ENCODE peak calls at places on chromosomes 3 and 15, in four cellular contexts. Z is SW480; L is activated effector memory CD4-positive, alpha-beta T cell treated with Interleukin-2 at 50 U/mL for 16 hours; W is fibroblast of the aortic adventitia. D is an unnamed sample.

GRCh38 chr3:126259411-126260391 is 79.3 kb upstream of the ALDH1L1 start:
- DNase-seq in Z (peak; percentile 17), W (peak; percentile 40), L (no peak), D (peak; percentile 52)

GRCh38 chr3:72323794-72324193 is 524.5 kb downstream of the SHQ1 start:
- DNase-seq in W (no peak), L (no peak), Z (no peak), D (no peak)

GRCh38 chr15:66646308-66646707 is 55.7 kb upstream of the SMAD6 start:
- DNase-seq in L (no peak), Z (peak; percentile 71), W (peak; percentile 72), D (no peak)

GRCh38 chr15:25188551-25189101 is 233.8 kb downstream of the SNRPN start:
- DNase-seq in L (no peak), W (no peak), Z (no peak), D (no peak)

GRCh38 chr3:165206454-165207266 is 10.5 kb upstream of the SLITRK3 start:
- DNase-seq in W (peak; percentile 72), Z (peak; percentile 62), L (no peak), D (peak; percentile 73)

GRCh38 chr3:129702934-129703712 is 96.6 kb upstream of the PLXND1 start:
- DNase-seq in L (no peak), W (peak; percentile 15), Z (peak; percentile 9), D (no peak)

GRCh38 chr15:77836901-77837648 is 204.4 kb upstream of the LINGO1 start:
- DNase-seq in W (no peak), Z (no peak), L (no peak), D (no peak)

GRCh38 chr3:128432301-128432897 is 34.3 kb downstream of the DNAJB8 start:
- DNase-seq in Z (peak; percentile 60), L (no peak), W (no peak), D (no peak)

GRCh38 chr3:114411811-114412803 is 118.3 kb downstream of the TIGIT start:
- DNase-seq in L (no peak), Z (peak; percentile 39), W (peak; percentile 49), D (no peak)

GRCh38 chr3:160403796-160404510 is 4.5 kb downstream of the SMC4 start:
- DNase-seq in L (no peak), W (peak; percentile 51), Z (no peak), D (no peak)

GRCh38 chr3:81764665-81765064 is 3.2 kb upstream of the GBE1 start:
- DNase-seq in L (no peak), Z (no peak), W (peak; percentile 49), D (no peak)

GRCh38 chr3:39810647-39811161 is 1.3 kb downstream of the MYRIP start:
- DNase-seq in L (no peak), Z (no peak), W (no peak), D (no peak)

GRCh38 chr15:65309882-65310418 is 5.5 kb downstream of the RNU5B-1 start:
- DNase-seq in W (no peak), L (no peak), Z (no peak), D (no peak)

GRCh38 chr3:172673210-172673679 is 37.6 kb downstream of the NCEH1 start:
- DNase-seq in L (peak; percentile 12), W (peak; percentile 80), Z (peak; percentile 79), D (peak; percentile 61)

GRCh38 chr15:91478717-91479191 is 374.8 kb upstream of the SLCO3A1 start:
- DNase-seq in W (no peak), L (no peak), Z (no peak), D (no peak)

GRCh38 chr15:85389774-85390173 is 9.4 kb downstream of the AKAP13 start:
- DNase-seq in Z (no peak), L (no peak), W (no peak), D (no peak)

GRCh38 chr3:8825153-8825825 is 55.9 kb upstream of the OXTR start:
- DNase-seq in Z (no peak), W (no peak), L (no peak), D (no peak)

GRCh38 chr3:189393598-189393997 is 221.8 kb downstream of the TPRG1 start:
- DNase-seq in Z (no peak), W (no peak), L (no peak), D (no peak)

GRCh38 chr15:80588801-80589200 is 106.3 kb upstream of the ABHD17C start:
- DNase-seq in L (no peak), W (peak; percentile 98), Z (no peak), D (no peak)

GRCh38 chr3:71062920-71063767 is 520.4 kb downstream of the FOXP1 start:
- DNase-seq in L (no peak), W (peak; percentile 63), Z (no peak), D (no peak)

GRCh38 chr3:16177962-16178627 is 3.6 kb downstream of the GALNT15 start:
- DNase-seq in L (peak; percentile 37), W (peak; percentile 91), Z (peak; percentile 31), D (peak; percentile 88)

GRCh38 chr3:82114589-82114988 is 353.1 kb upstream of the GBE1 start:
- DNase-seq in Z (no peak), W (no peak), L (no peak), D (no peak)

GRCh38 chr3:54206874-54207273 is 84.5 kb downstream of the CACNA2D3 start:
- DNase-seq in W (no peak), Z (no peak), L (no peak), D (no peak)

GRCh38 chr15:68433551-68433950 is 1.6 kb upstream of the ITGA11 start:
- DNase-seq in L (no peak), W (no peak), Z (no peak), D (no peak)

GRCh38 chr15:85330941-85331588 is 49.3 kb upstream of the AKAP13 start:
- DNase-seq in L (peak; percentile 73), W (peak; percentile 91), Z (peak; percentile 91), D (peak; percentile 81)

GRCh38 chr3:40211579-40211978 is 97.9 kb upstream of the EIF1B start:
- DNase-seq in Z (peak; percentile 5), L (no peak), W (peak; percentile 65), D (no peak)

GRCh38 chr15:23436421-23436820 is 10.6 kb downstream of the GOLGA6L2 start:
- DNase-seq in Z (no peak), L (no peak), W (no peak), D (no peak)

GRCh38 chr3:169658311-169658931 is 5.1 kb downstream of the MECOM start:
- DNase-seq in Z (no peak), W (peak; percentile 61), L (no peak), D (no peak)

GRCh38 chr3:64888165-64888564 is 200.4 kb upstream of the ADAMTS9 start:
- DNase-seq in L (no peak), Z (no peak), W (no peak), D (no peak)

GRCh38 chr3:193974147-193974546 is 161.8 kb upstream of the HES1 start:
- DNase-seq in Z (no peak), L (no peak), W (no peak), D (no peak)

GRCh38 chr3:64300790-64301423 is 75.6 kb upstream of the PRICKLE2 start:
- DNase-seq in Z (no peak), L (no peak), W (peak; percentile 88), D (no peak)

GRCh38 chr15:84685304-84685703 is 27.3 kb upstream of the NMB start:
- DNase-seq in W (peak; percentile 89), Z (no peak), L (no peak), D (no peak)

GRCh38 chr3:55469957-55470526 is 17.1 kb downstream of the WNT5A start:
- DNase-seq in W (no peak), Z (no peak), L (no peak), D (no peak)

GRCh38 chr15:78808550-78808949 is 2.7 kb downstream of the ADAMTS7 start:
- DNase-seq in W (peak; percentile 22), Z (peak; percentile 36), L (no peak), D (peak; percentile 67)

GRCh38 chr15:48695088-48695834 is 49.8 kb upstream of the FBN1 start:
- DNase-seq in Z (no peak), L (no peak), W (peak; percentile 95), D (no peak)

D was measured in HEK293T.